ENCODE peak calls at places on chromosomes 2 and 18, in seven cellular contexts. T, S, B, G, W, C and I are unnamed samples.

GRCh38 chr2:238433941-238434845 is 7.5 kb downstream of the ASB1 start:
- DNase-seq in T (no peak), S (no peak), B (no peak), G (no peak), W (no peak), C (no peak), I (no peak)

GRCh38 chr2:144166743-144167142 is 353.2 kb downstream of the ZEB2 start:
- DNase-seq in T (no peak), S (no peak), B (no peak), G (no peak), W (no peak), C (no peak), I (no peak)

GRCh38 chr2:26559556-26559955 is 81.6 kb downstream of the CIB4 start:
- DNase-seq in T (no peak), S (no peak), B (peak; percentile 20), G (no peak), W (no peak), C (no peak), I (no peak)

GRCh38 chr18:9898792-9899549 is 13.2 kb downstream of the TXNDC2 start:
- DNase-seq in T (no peak), S (no peak), B (no peak), G (no peak), W (no peak), C (no peak), I (no peak)

GRCh38 chr18:23752363-23752762 is 63.1 kb downstream of the LAMA3 start:
- DNase-seq in T (no peak), S (no peak), B (no peak), G (no peak), W (no peak), C (no peak), I (no peak)

GRCh38 chr2:106284255-106284654 is 90.2 kb upstream of the UXS1 start:
- DNase-seq in T (no peak), S (no peak), B (no peak), G (no peak), W (no peak), C (no peak), I (no peak)

GRCh38 chr2:19300961-19301360 is 57.5 kb downstream of the OSR1 start:
- DNase-seq in T (no peak), S (no peak), B (no peak), G (no peak), W (no peak), C (no peak), I (no peak)

GRCh38 chr2:207248702-207249355 is 83.1 kb upstream of the KLF7 start:
- DNase-seq in T (no peak), S (no peak), B (no peak), G (no peak), W (no peak), C (no peak), I (no peak)

GRCh38 chr2:88692187-88692586 is 714 bp downstream of the RPIA start:
- DNase-seq in T (peak; percentile 34), S (peak; percentile 52), B (peak; percentile 50), G (no peak), W (peak; percentile 50), C (no peak), I (no peak)

GRCh38 chr2:102066554-102066953 is 74.8 kb downstream of the IL1R2 start:
- DNase-seq in T (no peak), S (no peak), B (no peak), G (no peak), W (no peak), C (no peak), I (no peak)

GRCh38 chr2:197008229-197008628 is 81.7 kb upstream of the PGAP1 start:
- DNase-seq in T (no peak), S (no peak), B (no peak), G (no peak), W (no peak), C (no peak), I (no peak)

GRCh38 chr2:21395366-21395765 is 271.6 kb downstream of the TDRD15 start:
- DNase-seq in T (no peak), S (no peak), B (no peak), G (no peak), W (no peak), C (no peak), I (no peak)

GRCh38 chr2:212237350-212238095 is 301.1 kb downstream of the ERBB4 start:
- DNase-seq in T (no peak), S (peak; percentile 53), B (no peak), G (no peak), W (no peak), C (peak; percentile 50), I (no peak)

GRCh38 chr2:117948585-117948984 is 65.3 kb downstream of the CCDC93 start:
- DNase-seq in T (no peak), S (no peak), B (no peak), G (no peak), W (no peak), C (no peak), I (no peak)

GRCh38 chr2:58479557-58480120 is 238.5 kb upstream of the FANCL start:
- DNase-seq in T (no peak), S (no peak), B (no peak), G (no peak), W (no peak), C (no peak), I (no peak)

GRCh38 chr2:203667838-203668237 is 38.6 kb upstream of the CD28 start:
- DNase-seq in T (no peak), S (no peak), B (no peak), G (no peak), W (no peak), C (no peak), I (no peak)

DNA sequence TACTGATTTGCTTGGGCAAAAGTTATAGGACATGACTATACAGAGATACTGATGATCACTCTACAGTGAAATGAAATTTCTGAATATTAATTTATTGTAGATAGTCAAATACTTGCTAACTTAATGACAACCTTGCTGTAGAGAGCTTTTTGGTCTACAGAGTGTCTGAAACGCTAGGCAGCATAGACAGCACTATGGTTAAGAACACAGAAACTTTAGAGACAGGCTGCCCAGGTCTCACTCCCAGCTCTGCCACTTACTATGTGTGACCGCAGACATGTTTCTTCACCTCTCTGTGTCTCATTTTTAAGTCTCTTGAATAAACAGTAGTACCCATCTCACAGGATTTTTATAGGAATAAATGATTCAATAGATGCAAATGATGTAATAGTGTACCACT is 247.0 kb downstream of the TCF4 start:
- DNase-seq in T (no peak), S (no peak), B (no peak), G (no peak), W (no peak), C (no peak), I (no peak)
- H3K4me1 ChIP-seq in T (no peaks in the 10 kb centered on the region), S (peaks cover 29% of the 10 kb centered on the region), B (peaks cover 4% of the 10 kb centered on the region), G (peaks cover 63% of the 10 kb centered on the region), W (peaks cover 10% of the 10 kb centered on the region), C (peaks cover 13% of the 10 kb centered on the region), I (no peaks in the 10 kb centered on the region)

DNA sequence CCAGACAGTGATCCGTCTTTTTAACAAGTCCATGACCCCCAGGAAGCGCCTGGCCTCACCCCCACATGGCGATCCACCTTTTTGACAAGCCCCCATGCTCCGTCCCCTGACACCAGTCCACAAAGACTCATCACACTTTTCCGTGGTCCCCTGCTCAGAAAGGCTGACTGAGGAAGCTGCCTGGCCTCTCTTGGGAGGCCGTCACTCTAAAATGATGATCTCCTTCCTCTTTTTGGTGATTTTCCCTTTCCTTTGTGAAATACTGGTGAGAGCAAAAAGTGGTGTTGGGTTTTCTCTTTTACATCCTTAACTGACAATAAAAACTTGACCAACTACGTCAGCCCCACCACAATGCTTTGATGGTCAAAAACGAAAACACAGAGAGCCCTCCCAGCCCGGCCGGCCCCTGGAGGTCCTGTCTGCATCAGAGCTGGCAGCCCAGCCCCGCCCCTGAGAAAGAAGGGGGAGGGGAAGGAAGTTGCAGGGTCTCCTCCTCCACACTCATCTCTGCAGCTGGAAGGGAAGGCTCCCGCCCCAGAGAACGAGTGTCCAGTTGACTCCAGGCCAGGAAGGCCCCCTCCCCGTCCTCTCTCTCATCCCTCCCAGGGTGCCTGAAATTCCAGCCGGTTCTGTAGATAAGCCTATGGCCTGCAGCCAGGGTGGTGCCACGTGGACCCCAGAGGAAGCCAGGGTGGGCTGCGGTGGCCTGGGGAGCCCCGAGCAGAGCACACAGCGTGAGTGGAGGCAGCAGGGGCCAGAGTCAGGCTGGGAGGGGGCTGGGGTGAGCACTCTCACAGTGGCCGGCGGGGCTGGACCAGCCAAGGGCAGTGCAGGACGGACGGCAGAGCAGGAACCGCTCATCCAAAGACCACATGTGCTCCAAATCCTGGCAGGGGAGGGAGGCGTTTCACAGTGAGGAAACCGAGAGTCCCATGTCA is 19.9 kb downstream of the BIN1 start:
- DNase-seq in T (no peak), S (no peak), B (peak; percentile 91), G (peak; percentile 83), W (peak; percentile 52), C (peak; percentile 56), I (peak; percentile 90)
- H3K4me1 ChIP-seq in T (peaks cover 30% of the 10 kb centered on the region), S (peaks cover 60% of the 10 kb centered on the region), B (no peaks in the 10 kb centered on the region), G (peaks cover 62% of the 10 kb centered on the region), W (peaks cover 57% of the 10 kb centered on the region), C (no peaks in the 10 kb centered on the region), I (no peaks in the 10 kb centered on the region)

DNA sequence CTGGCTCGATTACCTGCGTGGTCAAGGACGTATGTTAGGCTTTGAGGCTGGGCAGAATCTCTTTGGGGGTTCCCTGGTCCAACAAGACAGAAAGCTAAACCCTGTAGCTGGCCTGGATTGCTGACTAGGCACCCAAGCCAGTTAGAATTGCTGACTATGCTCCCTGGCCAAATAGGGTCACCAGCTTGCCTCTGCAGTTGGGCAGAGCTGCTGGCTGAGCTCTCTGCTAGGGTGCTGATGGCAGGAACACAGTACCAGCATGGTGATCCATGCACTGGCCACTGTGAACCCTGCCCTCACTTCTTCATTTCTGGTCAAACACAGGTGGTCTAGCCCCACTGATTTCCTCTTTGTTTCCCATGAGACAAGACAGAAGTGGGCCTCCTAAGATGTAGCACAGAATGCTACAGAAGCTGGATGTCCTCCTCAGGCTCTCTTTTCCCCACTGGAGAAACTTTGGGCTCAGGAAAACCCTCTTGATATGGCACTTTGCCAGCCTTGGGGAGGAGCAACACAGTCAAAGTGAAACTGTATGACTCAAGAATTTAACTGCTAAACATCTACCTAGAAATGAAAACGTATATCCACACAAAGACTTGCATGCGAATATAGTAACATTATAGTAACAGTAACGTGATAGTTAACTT is 20.8 kb downstream of the SP140L start:
- DNase-seq in T (no peak), S (no peak), B (peak; percentile 58), G (no peak), W (no peak), C (no peak), I (no peak)
- H3K4me1 ChIP-seq in T (peaks cover 24% of the 10 kb centered on the region), S (peaks cover 9% of the 10 kb centered on the region), B (no peaks in the 10 kb centered on the region), G (no peaks in the 10 kb centered on the region), W (no peaks in the 10 kb centered on the region), C (no peaks in the 10 kb centered on the region), I (no peaks in the 10 kb centered on the region)

DNA sequence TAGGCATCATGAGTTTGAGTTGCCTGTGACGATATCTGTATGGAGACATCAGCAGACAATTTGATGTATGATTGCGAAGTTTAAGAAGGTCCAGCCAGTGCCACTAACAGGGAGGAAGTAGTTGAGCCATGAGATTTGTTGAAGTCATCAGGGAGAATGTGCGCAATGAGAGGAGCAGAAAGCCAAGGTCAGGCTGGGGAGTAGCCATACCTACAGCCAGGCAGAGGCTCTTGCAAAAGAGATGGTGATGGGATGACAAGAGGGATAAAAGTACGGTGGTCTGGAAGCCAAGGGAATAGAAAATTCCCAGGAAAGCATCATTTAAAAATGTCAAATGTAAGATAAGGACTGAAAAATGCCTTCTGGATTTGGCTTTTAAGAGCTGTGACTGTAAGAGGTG is 51.2 kb downstream of the LIMS1 start:
- DNase-seq in T (no peak), S (no peak), B (no peak), G (no peak), W (no peak), C (no peak), I (no peak)
- H3K4me1 ChIP-seq in T (peaks cover 25% of the 10 kb centered on the region), S (peaks cover 69% of the 10 kb centered on the region), B (peaks cover 4% of the 10 kb centered on the region), G (peaks cover 58% of the 10 kb centered on the region), W (peaks cover 25% of the 10 kb centered on the region), C (peaks cover 12% of the 10 kb centered on the region), I (peaks cover 55% of the 10 kb centered on the region)

GRCh38 chr2:219306047-219306446 is 3.2 kb downstream of the PTPRN start:
- DNase-seq in T (no peak), S (no peak), B (no peak), G (no peak), W (no peak), C (no peak), I (no peak)
- H3K4me1 ChIP-seq in T (no peaks in the 10 kb centered on the region), S (no peaks in the 10 kb centered on the region), B (no peaks in the 10 kb centered on the region), G (no peaks in the 10 kb centered on the region), W (no peaks in the 10 kb centered on the region), C (no peaks in the 10 kb centered on the region), I (peaks cover 6% of the 10 kb centered on the region)